ENCODE peak calls at places on chromosomes 6 and 20, in eight cellular contexts. N is heart right ventricle, X is PC-3, S is A549, I is cardiac muscle cell, C is body of pancreas, J is ascending aorta, L is left ventricle myocardium inferior. Z is an unnamed sample.

GRCh38 chr6:3294921-3295871 is 36.4 kb downstream of the PSMG4 start:
- DNase-seq in N (no peak), X (peak; percentile 20), S (peak; percentile 16), I (no peak), C (peak; percentile 36), J (no peak), L (no peak), Z (no peak)

GRCh38 chr20:46720776-46721425 is 11.5 kb downstream of the SLC2A10 start:
- DNase-seq in N (no peak), X (no peak), S (no peak), I (no peak), C (no peak), J (no peak), L (no peak), Z (no peak)

GRCh38 chr6:167570460-167571400 is 245.8 kb downstream of the TTLL2 start:
- DNase-seq in N (no peak), X (no peak), S (no peak), I (no peak), C (no peak), J (no peak), L (no peak), Z (no peak)

GRCh38 chr6:137776786-137777185 is 90.3 kb upstream of the TNFAIP3 start:
- DNase-seq in N (no peak), X (peak; percentile 70), S (no peak), I (no peak), C (no peak), J (no peak), L (no peak), Z (no peak)

GRCh38 chr6:159062564-159062945 is 17.8 kb upstream of the TAGAP start:
- DNase-seq in N (no peak), X (no peak), S (no peak), I (no peak), C (no peak), J (no peak), L (no peak), Z (no peak)

GRCh38 chr6:121794630-121795029 is 359.2 kb downstream of the GJA1 start:
- DNase-seq in N (no peak), X (peak; percentile 74), S (peak; percentile 43), I (no peak), C (no peak), J (peak; percentile 66), L (no peak), Z (no peak)

GRCh38 chr6:114432380-114432779 is 89.6 kb upstream of the HS3ST5 start:
- DNase-seq in N (no peak), X (no peak), S (no peak), I (peak; percentile 49), C (no peak), J (no peak), L (no peak), Z (no peak)

GRCh38 chr6:33313709-33314514 is at the start of gene TAPBP:
- DNase-seq in N (peak; percentile 70), X (peak; percentile 59), S (peak; percentile 44), I (peak; percentile 56), C (peak; percentile 64), J (peak; percentile 78), L (peak; percentile 56), Z (peak; percentile 72)

GRCh38 chr6:44109212-44109611 is 18.0 kb downstream of the MRPL14 start:
- DNase-seq in N (no peak), X (no peak), S (no peak), I (no peak), C (no peak), J (no peak), L (no peak), Z (no peak)

GRCh38 chr6:9131616-9132015 is 696.3 kb upstream of the SLC35B3 start:
- DNase-seq in N (no peak), X (no peak), S (no peak), I (no peak), C (peak; percentile 72), J (no peak), L (no peak), Z (peak; percentile 64)

GRCh38 chr6:41937881-41938574 is 3.6 kb downstream of the CCND3 start:
- DNase-seq in N (peak; percentile 40), X (no peak), S (no peak), I (no peak), C (no peak), J (no peak), L (no peak), Z (no peak)

GRCh38 chr6:83514877-83515466 is 2.6 kb downstream of the PRSS35 start:
- DNase-seq in N (peak; percentile 16), X (peak; percentile 85), S (peak; percentile 57), I (peak; percentile 64), C (peak; percentile 15), J (no peak), L (no peak), Z (no peak)

GRCh38 chr6:36605102-36605501 is 10.9 kb downstream of the SRSF3 start:
- DNase-seq in N (no peak), X (no peak), S (no peak), I (no peak), C (no peak), J (peak; percentile 28), L (no peak), Z (no peak)

GRCh38 chr6:22764521-22764920 is 195.2 kb downstream of the HDGFL1 start:
- DNase-seq in N (no peak), X (peak; percentile 78), S (no peak), I (no peak), C (no peak), J (no peak), L (no peak), Z (no peak)

GRCh38 chr6:170134077-170135040 is 156.5 kb downstream of the DLL1 start:
- DNase-seq in N (peak; percentile 58), X (no peak), S (no peak), I (no peak), C (peak; percentile 58), J (peak; percentile 48), L (peak; percentile 57), Z (no peak)

DNA sequence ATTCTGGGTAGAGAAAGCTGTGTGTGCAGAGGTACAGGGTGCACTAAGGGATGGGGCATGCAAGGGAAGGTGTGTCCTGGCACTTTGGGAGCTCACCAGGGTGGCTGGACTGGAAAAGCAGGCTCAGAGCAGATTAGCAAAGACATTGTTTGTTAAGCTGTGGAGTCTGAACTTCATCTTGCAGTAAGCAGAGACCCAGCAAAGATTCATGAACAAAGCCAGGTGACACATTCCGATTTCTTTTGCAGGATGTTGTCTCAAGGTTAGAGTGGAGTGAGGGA is 28.8 kb downstream of the DUSP22 start:
- DNase-seq in N (no peak), X (peak; percentile 31), S (no peak), I (no peak), C (no peak), J (no peak), L (no peak), Z (no peak)
- H3K9me3 ChIP-seq in N (no peaks in the 10 kb centered on the region), X (no peaks in the 10 kb centered on the region), S (no peaks in the 10 kb centered on the region), I (peaks cover 3% of the 10 kb centered on the region), C (no peaks in the 10 kb centered on the region), J (no peaks in the 10 kb centered on the region), L (no peaks in the 10 kb centered on the region), Z (no peaks in the 10 kb centered on the region)

DNA sequence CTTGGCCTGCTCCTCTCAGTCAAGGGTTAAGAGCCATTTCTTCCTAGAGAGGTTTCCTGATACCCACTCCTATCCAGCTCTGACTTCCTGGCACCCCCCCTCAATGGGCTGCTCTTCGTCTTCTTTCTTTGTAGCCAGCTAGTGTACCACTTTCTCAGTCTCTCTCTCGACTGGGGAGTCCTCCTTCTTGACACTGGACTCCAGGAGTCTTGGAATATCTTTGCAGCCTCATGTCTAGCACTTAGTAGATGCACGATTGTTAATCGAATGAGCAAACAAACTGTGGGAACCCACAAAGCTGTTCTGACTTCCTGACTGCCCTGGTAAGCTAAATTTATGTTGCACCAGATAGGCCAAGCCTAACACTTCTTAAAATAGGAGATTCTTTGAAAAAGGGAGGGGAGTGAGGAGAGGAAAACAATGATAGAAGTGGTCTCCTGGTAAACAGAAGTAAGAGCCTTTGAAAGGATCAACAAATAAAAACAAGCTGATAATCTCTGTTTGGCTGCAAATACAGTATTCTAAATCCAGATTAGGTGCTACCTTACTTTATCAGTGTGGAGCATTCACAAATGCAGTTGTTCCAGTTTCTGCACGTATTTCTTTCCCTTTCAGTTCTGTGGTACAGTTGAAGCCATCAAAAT is 160.1 kb upstream of the CITED2 start:
- DNase-seq in N (no peak), X (no peak), S (no peak), I (no peak), C (peak; percentile 68), J (no peak), L (no peak), Z (no peak)
- TF ChIP-seq CTCF in N (no peak), X (no peak), S (no peak), I (no peak), C (no peak), J (no peak), L (no peak), Z (no peak)

GRCh38 chr20:36835025-36835424 is 40.9 kb upstream of the TLDC2 start:
- DNase-seq in N (no peak), X (no peak), S (no peak), I (no peak), C (no peak), J (no peak), L (no peak), Z (no peak)
- H3K4me3 ChIP-seq in N (peak overlapping the region; percentile 36), X (peak overlapping the region; percentile 18), S (peak overlapping the region; percentile 33), I (no peak overlapping the region), C (no peak overlapping the region), J (no peak overlapping the region), L (peak overlapping the region; percentile 48), Z (peak overlapping the region; percentile 23)

DNA sequence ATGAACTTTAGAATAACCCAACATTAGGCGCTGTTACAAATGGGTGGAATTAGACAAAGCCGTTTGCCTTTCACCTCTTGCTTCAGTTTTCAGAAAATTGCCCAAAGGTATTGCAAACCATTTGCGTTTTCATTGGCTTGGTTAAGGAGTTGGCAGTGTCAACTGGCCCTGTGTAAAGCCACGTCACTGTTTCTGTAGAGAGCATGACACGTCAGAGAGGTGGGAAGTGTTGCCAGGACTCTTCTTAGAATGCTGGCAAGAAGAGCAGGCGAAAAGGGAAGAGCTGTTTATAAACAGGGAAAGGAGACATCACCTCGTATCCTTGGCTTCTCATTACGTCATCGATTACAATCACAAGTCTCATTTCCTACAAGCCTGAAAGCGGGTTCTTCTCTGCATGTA is 4.3 kb upstream of the IRF4 start:
- DNase-seq in N (no peak), X (peak; percentile 28), S (no peak), I (no peak), C (no peak), J (peak; percentile 37), L (no peak), Z (no peak)
- H3K9me3 ChIP-seq in N (no peaks in the 10 kb centered on the region), X (no peaks in the 10 kb centered on the region), S (no peaks in the 10 kb centered on the region), I (no peaks in the 10 kb centered on the region), C (no peaks in the 10 kb centered on the region), J (no peaks in the 10 kb centered on the region), L (no peaks in the 10 kb centered on the region), Z (no peaks in the 10 kb centered on the region)

DNA sequence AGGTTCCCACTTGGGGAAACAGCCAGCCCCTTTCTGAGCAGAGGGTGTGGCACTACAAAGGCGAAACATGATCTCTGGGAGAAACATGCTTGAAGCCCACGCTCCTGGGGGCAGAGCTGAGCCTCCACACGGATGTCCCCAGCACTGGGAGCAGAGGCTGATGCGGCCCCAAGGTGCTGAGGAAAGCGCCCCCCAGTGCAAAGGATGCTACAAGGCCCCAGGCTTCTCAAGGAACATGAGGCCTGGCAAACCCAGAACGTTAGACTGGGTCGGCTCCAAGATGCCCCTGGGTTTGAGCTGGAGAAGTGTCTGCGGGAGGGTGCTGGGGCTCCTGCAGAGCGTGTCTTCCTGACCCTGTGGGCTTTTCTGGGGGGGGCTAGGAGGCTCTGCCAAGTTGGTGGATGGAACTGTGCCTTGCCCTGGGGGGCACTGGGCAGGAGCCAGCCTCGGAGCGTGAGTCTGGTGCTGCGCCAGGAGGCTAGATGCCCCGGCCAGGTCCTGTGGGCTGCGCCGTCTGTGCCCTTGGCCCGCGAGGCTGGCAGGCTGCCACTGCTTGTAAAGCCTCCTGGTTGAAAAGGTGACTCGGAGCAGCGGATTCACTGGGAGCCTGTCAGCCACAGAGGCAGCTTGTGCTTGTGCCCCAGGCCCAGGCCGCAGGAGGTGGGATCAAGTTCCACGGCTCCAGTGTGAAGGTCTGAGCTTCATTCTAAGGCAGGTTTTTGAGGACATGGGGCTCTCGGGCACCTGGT is 8.1 kb downstream of the SYNJ2 start:
- DNase-seq in N (peak; percentile 63), X (peak; percentile 86), S (peak; percentile 50), I (peak; percentile 15), C (peak; percentile 96), J (no peak), L (peak; percentile 80), Z (peak; percentile 59)
- TF ChIP-seq CTCF in N (no peak), X (no peak), S (no peak), I (peak; percentile 2), C (no peak), J (no peak), L (no peak), Z (no peak)

Z was measured in lower lobe of right lung.